ENCODE peak calls at places on chromosomes 11 and 22, in four cellular contexts. S, Z, J and R are unnamed samples.

GRCh38 chr22:32996702-32997101 is 61.5 kb downstream of the SYN3 start:
- DNase-seq in S (no peak), Z (no peak), J (no peak), R (peak)

GRCh38 chr11:10450451-10451398 is 4.3 kb upstream of the AMPD3 start:
- DNase-seq in S (peak), J (peak), Z (no peak), R (peak)

GRCh38 chr22:20177217-20177911 is 26.5 kb upstream of the CCDC188 start:
- DNase-seq in Z (no peak), J (no peak), S (no peak), R (no peak)

GRCh38 chr22:28349114-28349513 is 330.5 kb downstream of the TTC28 start:
- DNase-seq in J (no peak), S (no peak), Z (no peak), R (no peak)

GRCh38 chr11:8261921-8262551 is 1.6 kb downstream of the LMO1 start:
- DNase-seq in J (peak), Z (no peak), S (no peak), R (peak)

GRCh38 chr11:101707477-101707876 is 123.7 kb upstream of the TRPC6 start:
- DNase-seq in Z (no peak), S (no peak), J (peak), R (peak)

GRCh38 chr11:100810146-100810545 is 123.1 kb downstream of the ARHGAP42 start:
- DNase-seq in J (no peak), Z (peak), S (no peak), R (no peak)

GRCh38 chr11:127110542-127110941 is 110.0 kb upstream of the KIRREL3 start:
- DNase-seq in J (no peak), Z (no peak), S (no peak), R (no peak)

GRCh38 chr11:66363187-66363601 is 8.4 kb downstream of the SLC29A2 start:
- DNase-seq in S (no peak), J (no peak), Z (no peak), R (no peak)

GRCh38 chr11:31805629-31806185 is 5.4 kb downstream of the PAX6 start:
- DNase-seq in S (no peak), Z (no peak), J (peak), R (no peak)

GRCh38 chr22:50217543-50218152 is 16.8 kb downstream of the SELENOO start:
- DNase-seq in Z (no peak), S (no peak), J (no peak), R (no peak)

GRCh38 chr11:23956586-23956985 is 540.3 kb upstream of the LUZP2 start:
- DNase-seq in S (no peak), Z (peak), J (no peak), R (no peak)

GRCh38 chr11:6251990-6252473 is 7.6 kb upstream of the CCKBR start:
- DNase-seq in S (no peak), J (no peak), Z (peak), R (no peak)

GRCh38 chr11:25065711-25066110 is 568.9 kb downstream of the LUZP2 start:
- DNase-seq in J (no peak), Z (peak), S (no peak), R (no peak)

GRCh38 chr11:7523416-7524210 is 9.8 kb downstream of the PPFIBP2 start:
- DNase-seq in Z (no peak), J (no peak), S (no peak), R (no peak)

GRCh38 chr11:68013611-68014156 is 3.6 kb downstream of the ALDH3B1 start:
- DNase-seq in Z (no peak), S (no peak), J (no peak), R (peak)

GRCh38 chr11:22539851-22540376 is 85.7 kb downstream of the FANCF start:
- DNase-seq in J (no peak), Z (peak), S (peak), R (peak)

GRCh38 chr11:79294845-79295520 is 145.8 kb downstream of the TENM4 start:
- DNase-seq in J (no peak), Z (no peak), S (no peak), R (no peak)

GRCh38 chr11:36167729-36168128 is 121.5 kb downstream of the COMMD9 start:
- DNase-seq in Z (no peak), J (no peak), S (no peak), R (no peak)

DNA sequence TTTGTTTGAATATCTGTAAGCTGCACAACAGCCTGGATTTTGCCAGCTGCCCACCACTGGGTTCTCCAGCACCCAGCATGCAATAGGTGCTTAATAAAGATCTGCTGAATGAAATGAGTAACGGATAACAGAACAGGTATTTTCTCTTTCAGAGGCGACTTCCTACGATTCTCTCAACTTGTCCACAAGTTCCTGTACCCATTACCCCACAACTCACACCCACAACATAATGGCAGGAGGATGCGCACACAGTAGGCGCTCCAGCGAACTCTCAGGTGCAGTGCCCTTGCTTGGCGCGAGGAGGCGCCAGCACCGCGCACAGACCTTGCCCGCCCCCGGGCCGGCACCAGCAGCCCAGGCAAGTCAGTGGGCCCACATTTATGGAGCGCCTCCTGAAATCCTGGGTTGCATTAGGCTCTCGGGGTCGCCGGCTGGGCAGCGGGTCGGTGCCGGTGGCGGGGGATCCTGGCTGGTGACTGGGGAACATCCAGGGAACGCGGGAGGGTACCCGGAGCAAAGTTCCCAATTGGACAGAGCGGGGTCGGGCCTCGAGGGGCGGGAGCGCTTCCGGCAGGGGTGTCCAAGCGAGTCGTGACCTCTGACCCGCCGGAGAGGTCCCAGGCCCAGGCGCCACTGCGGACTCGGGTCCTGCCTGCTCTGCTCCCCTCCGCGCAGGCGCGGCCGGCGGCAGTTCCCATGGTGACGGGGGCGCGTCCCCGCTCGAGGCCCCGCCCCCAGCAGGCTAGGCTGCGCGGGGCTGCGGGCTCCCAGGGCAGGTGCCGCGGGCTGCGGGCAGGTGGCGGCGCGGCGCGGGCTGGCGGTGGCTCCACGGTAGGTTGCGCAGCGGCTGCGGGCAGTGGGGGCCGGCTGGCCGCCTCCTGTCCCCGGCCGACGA is at the start of gene KIAA1671:
- DNase-seq in Z (peak), J (peak), S (peak), R (peak)
- H2BK5ac ChIP-seq in Z (no peak), J (no peak), S (peak), R (peak)

DNA sequence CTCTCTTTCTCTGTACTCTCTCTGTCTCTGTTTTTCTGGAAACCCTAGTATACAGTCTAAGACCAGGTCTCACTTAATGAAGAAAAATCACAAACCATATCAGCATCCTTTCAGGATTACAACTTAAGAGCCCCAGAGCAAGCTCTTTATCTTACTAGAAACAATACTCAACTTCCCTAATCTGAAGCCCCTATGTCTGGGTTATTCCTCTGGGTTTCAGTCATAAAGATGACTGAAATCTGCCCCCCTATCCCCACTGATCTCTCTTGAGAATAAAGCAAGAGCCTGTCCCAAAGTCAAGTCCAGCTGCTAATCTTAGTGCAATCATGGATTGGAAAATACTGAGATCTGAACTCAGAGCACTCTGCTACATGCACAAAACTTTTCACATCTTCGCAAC is 53.9 kb upstream of the PICALM start:
- DNase-seq in S (no peak), Z (no peak), J (no peak), R (no peak)
- H2AFZ ChIP-seq in S (no peak), Z (no peak), J (no peak), R (no peak)

DNA sequence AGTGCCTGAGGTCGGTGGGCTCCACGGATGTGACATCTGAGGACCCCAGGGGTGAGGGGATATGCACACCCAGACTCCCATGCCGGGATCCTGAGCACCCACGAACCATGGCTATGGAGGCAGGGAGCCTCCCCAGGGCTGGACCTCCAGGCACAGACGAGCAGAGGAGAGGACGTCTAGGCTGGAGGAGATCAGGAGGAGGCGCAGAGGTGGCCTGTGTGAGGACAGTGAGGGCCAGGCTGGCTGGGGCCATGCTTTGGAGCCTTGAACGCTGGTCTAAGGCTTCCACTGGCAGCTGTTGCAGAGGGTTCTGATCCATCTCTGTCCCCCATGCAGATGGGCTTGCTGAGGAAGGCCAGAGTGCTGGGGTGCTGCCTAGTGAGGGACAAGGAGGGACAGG is 29.0 kb downstream of the FGF4 start:
- DNase-seq in J (no peak), S (no peak), Z (no peak), R (no peak)
- H2BK5ac ChIP-seq in J (no peak), S (no peak), Z (no peak), R (peak)

DNA sequence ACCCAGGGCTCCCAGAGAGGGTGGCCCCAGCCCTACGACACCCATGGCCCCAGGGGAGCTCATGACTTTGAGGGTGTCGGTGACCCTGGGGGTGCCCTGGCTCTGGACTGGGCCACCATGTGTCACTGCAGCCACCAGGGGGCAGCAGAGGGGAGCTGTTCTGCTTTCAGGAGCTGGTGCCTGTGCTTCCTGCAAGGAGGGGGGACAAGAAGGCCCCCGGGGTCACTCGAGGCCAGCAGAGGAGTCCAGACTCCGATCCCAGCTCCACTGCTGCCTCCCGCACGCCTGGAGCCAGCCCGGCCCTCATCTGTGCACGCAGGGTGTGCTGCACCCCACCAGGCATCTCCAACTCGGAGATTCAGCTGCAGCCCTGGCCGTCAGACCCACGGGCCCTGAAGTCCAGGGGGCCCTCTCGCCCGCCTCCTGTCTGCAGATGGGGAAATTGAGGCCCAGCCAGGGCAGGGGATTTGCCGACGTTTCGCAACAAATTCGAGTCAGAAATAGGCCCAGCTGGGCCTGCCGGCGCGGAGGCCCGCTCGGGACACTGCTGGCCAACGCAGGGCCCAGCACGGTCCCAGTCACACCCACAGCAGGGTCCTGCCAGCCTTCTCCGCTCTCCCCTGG is 29.5 kb upstream of the WNT7B start:
- DNase-seq in J (peak), Z (peak), S (peak), R (peak)
- H2AFZ ChIP-seq in J (no peak), Z (peak), S (peak), R (peak)

DNA sequence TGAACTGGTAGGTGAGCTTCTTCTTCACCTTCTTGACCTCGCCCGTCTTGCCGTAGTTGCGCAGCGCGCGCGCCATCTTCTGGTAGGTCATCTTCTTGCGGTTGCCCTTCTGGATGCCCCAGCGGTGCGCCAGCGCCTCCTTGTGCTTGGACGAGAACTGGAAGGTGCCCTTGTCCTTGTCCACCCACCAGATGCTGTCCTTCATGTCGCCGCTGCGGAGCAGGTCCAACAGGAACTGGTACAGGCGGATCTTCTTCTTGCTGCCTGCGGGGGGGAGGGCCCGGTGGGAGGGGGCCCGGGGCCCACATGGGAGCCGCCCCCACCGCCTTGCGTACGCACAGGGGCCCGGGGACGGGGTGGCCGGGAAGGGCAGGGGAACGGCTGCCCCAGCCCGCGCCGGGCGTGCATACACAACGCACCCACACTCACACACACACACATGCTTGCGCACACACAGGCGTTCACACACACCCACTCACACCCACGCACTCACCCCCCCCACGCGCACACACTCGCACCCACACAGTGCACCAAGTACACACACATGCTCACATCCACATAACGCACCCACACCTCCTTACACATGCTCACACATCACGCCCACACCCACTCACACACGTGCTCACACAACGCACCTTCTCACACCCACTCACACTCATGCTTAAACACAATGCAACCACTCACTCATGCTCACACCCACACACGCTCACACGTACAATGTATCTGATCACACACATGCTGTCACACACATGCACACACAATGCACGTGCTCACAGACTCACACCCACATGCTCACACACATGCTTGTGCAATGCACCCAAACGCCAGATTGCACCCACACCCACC is 3.0 kb upstream of the MYBPC3 start:
- DNase-seq in S (peak), J (peak), Z (peak), R (peak)
- H2BK5ac ChIP-seq in S (no peak), J (no peak), Z (no peak), R (no peak)

GRCh38 chr11:76808158-76808557 is 25.0 kb downstream of the TSKU start:
- DNase-seq in S (no peak), Z (no peak), J (no peak), R (no peak)
- H2AFZ ChIP-seq in S (no peak), Z (no peak), J (no peak), R (no peak)

DNA sequence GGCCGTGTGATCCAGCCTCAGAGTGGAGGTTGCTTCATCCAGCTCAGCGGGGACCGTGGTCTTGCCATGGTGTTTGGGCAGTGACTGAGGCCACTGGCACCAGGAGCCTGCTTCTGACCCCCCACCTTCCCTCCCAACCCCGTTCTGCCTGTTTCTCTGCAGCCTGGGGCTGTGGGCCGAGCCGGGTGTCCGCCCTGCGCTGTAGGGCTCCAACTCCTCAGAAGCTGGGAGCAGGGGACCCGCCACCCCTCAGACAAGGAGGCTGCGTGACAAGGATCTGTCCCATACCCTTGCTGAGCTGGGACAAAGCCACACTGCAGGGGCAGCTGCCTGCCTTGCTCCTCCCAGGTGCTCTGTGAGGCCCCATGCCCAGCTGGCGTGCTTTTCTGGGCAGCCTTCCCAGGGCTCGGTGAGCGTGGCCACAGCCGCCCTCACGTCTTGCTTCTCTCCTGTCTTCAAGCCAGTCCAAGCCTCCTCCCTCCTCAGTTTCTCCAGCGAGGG is 11.7 kb upstream of the ARFGAP3 start:
- DNase-seq in S (no peak), J (no peak), Z (peak), R (peak)
- H2BK5ac ChIP-seq in S (no peak), J (no peak), Z (no peak), R (no peak)

DNA sequence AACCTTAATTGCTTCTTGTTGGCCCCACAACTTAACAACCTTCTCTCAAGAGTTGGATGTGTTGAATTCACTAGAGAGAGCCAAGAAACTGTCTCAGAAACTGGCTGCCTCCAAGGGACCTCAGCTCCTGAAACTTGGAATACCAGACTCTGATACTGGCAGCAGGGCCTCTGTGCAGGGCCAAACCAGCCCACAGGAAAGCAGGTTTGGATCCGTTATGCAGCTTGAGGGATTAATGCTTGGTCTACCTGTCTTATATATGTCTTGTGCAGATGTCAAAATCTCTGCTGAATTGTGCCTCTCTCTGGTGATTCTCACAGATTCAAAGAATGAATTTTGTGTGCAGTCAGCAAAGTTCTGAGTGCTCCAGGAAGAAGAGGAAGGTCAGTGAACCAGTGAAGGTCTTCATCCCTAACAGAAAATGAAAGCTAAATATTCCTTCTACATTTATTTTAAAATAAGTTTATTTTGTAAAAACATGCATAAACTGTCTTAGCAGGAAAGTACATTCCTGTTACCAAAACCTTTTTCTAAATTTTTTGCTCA is 70.7 kb downstream of the LIF start:
- DNase-seq in S (no peak), J (no peak), Z (no peak), R (no peak)
- H2AFZ ChIP-seq in S (peak), J (peak), Z (peak), R (no peak)

DNA sequence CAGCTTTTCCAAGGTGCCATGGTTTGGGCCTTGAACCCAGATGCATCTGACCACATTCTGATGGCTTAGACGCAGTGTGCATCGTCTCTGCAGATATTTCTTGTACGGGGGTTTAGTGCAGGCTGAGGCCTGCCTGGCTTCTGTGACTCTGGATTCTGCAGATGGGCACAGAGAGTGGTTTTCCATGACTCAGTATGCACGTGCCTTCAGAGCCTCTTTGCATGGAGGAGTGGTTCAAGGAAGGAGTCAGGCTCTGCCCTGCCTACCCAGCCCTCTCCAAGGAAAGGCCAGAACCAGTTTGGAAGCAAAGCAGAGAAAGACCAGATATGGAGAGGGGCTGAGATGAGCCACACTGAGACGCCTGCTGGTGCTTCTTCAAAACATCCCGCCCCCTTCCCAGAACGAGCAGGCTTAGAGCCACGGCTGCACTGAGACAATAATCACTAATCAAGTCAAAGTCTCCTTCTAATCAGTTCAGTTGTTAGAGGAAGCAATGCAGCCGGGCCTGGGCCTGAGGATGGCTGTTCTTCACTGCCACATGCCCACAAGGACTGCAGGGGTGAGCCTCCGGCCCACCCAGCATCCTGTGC is 308.9 kb downstream of the NXPE2 start:
- DNase-seq in J (no peak), Z (no peak), S (no peak), R (no peak)
- H2BK5ac ChIP-seq in J (no peak), Z (no peak), S (no peak), R (no peak)

DNA sequence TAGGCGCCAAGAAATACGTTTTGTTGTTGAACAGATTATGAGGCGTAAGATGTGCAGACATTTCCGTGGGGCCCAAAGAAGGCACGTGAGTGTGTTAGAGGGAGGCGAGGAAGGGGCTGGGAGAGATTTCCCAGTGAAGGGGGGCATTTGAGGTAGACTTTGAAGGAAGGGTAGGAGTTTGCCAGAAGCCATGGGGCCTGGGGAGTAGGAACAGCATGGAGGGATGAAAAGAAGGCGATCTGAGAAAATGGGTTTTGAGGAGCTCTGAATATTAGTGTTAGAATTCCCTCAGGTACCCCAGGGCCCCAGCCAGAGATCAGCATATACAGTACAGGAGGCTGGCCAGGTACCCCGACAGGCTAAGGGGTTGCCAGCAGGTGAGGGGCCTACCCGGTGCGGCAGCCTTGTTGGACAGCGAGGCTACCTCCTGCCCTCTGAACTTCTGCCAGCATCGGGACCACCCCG is 414 bp upstream of the MIEF1 start:
- DNase-seq in J (no peak), S (no peak), Z (no peak), R (no peak)
- H2AFZ ChIP-seq in J (no peak), S (peak), Z (peak), R (peak)